ENCODE peak calls at places on chromosomes 2 and 18, in nine cellular contexts. E is AG20443, C is iris pigment epithelial cell, H is LoVo, S is NCI-H82, F is NCI-H1436, W is EL, Z is posterior vena cava, O is M059J. T is an unnamed sample.

GRCh38 chr18:9519431-9519830 is 44.1 kb downstream of the RALBP1 start:
- DNase-seq in C (no peak), H (no peak), S (no peak), E (no peak), W (no peak), O (no peak), F (no peak), Z (no peak), T (no peak)

GRCh38 chr2:238742066-238742465 is 105.8 kb upstream of the TWIST2 start:
- DNase-seq in W (no peak), O (no peak), H (no peak), S (no peak), E (no peak), C (no peak), F (no peak), Z (no peak), T (no peak)

GRCh38 chr2:8965573-8965972 is 37.9 kb downstream of the MBOAT2 start:
- DNase-seq in Z (no peak), C (no peak), S (no peak), O (no peak), F (no peak), E (no peak), H (no peak), W (no peak), T (no peak)

GRCh38 chr2:200340527-200341224 is 34.2 kb downstream of the SPATS2L start:
- DNase-seq in S (no peak), Z (no peak), F (no peak), H (no peak), W (no peak), E (no peak), O (no peak), C (peak), T (no peak)

GRCh38 chr18:32139835-32140283 is 48.2 kb downstream of the RNF138 start:
- DNase-seq in W (no peak), Z (no peak), F (no peak), S (no peak), C (no peak), H (no peak), E (no peak), O (no peak), T (no peak)

GRCh38 chr2:130376433-130377293 is 20.8 kb downstream of the PTPN18 start:
- DNase-seq in F (no peak), W (no peak), H (no peak), C (no peak), Z (peak), O (no peak), S (no peak), E (no peak), T (no peak)

GRCh38 chr2:229445013-229445412 is 173.9 kb upstream of the PID1 start:
- DNase-seq in S (no peak), W (peak), F (no peak), O (peak), Z (peak), E (peak), C (peak), H (no peak), T (no peak)

GRCh38 chr2:175030380-175031271 is 25.4 kb upstream of the CHN1 start:
- DNase-seq in C (peak), F (peak), S (peak), O (peak), W (peak), H (peak), E (peak), Z (no peak), T (peak)

GRCh38 chr2:53452957-53453748 is 314.5 kb upstream of the CHAC2 start:
- DNase-seq in O (peak), C (no peak), S (no peak), F (no peak), E (no peak), H (no peak), W (no peak), Z (no peak), T (no peak)

GRCh38 chr2:38017836-38018235 is 58.1 kb downstream of the CYP1B1 start:
- DNase-seq in S (no peak), O (no peak), F (no peak), E (no peak), C (no peak), W (no peak), Z (no peak), H (no peak), T (no peak)

GRCh38 chr2:11417946-11418585 is 47.9 kb downstream of the E2F6 start:
- DNase-seq in H (peak), W (no peak), E (no peak), F (no peak), C (no peak), O (no peak), Z (no peak), S (peak), T (peak)

GRCh38 chr18:62611395-62612241 is 88.8 kb downstream of the ZCCHC2 start:
- DNase-seq in E (no peak), F (no peak), W (no peak), S (no peak), H (no peak), O (no peak), Z (no peak), C (no peak), T (no peak)

GRCh38 chr18:79394438-79395307 is 1.1 kb upstream of the NFATC1 start:
- DNase-seq in H (peak), W (peak), F (peak), E (peak), Z (peak), S (no peak), O (peak), C (peak), T (no peak)

GRCh38 chr2:155525194-155525593 is 807.3 kb downstream of the NR4A2 start:
- DNase-seq in S (no peak), E (no peak), W (no peak), H (no peak), C (no peak), F (no peak), O (no peak), Z (no peak), T (no peak)

GRCh38 chr2:233473878-233474277 is 92.7 kb downstream of the USP40 start:
- DNase-seq in Z (peak), C (no peak), W (no peak), O (no peak), E (no peak), H (no peak), S (no peak), F (no peak), T (no peak)

GRCh38 chr2:191665286-191665685 is 12.7 kb upstream of the NABP1 start:
- DNase-seq in E (peak), O (peak), F (no peak), H (no peak), S (no peak), Z (no peak), C (peak), W (peak), T (no peak)

GRCh38 chr18:73756256-73757091 is 391.2 kb downstream of the FBXO15 start:
- DNase-seq in F (no peak), W (no peak), O (no peak), Z (no peak), S (no peak), E (no peak), H (no peak), C (no peak), T (no peak)

GRCh38 chr18:29003194-29003593 is 826.3 kb upstream of the CDH2 start:
- DNase-seq in Z (no peak), H (no peak), O (no peak), W (no peak), F (peak), S (no peak), C (no peak), E (no peak), T (no peak)

GRCh38 chr2:120576509-120577474 is 158.9 kb upstream of the GLI2 start:
- DNase-seq in S (no peak), C (no peak), H (no peak), O (peak), Z (no peak), W (peak), E (peak), F (no peak), T (no peak)

GRCh38 chr2:226198956-226199355 is 600.7 kb downstream of the IRS1 start:
- DNase-seq in Z (no peak), W (peak), S (no peak), H (no peak), C (no peak), E (no peak), F (no peak), O (peak), T (no peak)

GRCh38 chr2:25314514-25315315 is 27.0 kb downstream of the DNMT3A start:
- DNase-seq in W (no peak), F (peak), O (no peak), S (peak), C (no peak), E (no peak), H (no peak), Z (peak), T (no peak)

GRCh38 chr18:68779169-68779568 is 18.7 kb upstream of the CCDC102B start:
- DNase-seq in F (no peak), W (peak), S (no peak), Z (no peak), C (peak), O (peak), H (no peak), E (no peak), T (no peak)

GRCh38 chr2:16546128-16546754 is 119.4 kb downstream of the CYRIA start:
- DNase-seq in E (no peak), F (no peak), Z (no peak), C (peak), O (peak), H (peak), S (peak), W (no peak), T (peak)

GRCh38 chr2:165905269-165905668 is 48.3 kb downstream of the TTC21B start:
- DNase-seq in E (no peak), O (no peak), S (no peak), F (no peak), H (no peak), W (no peak), Z (no peak), C (no peak), T (no peak)

GRCh38 chr2:105092797-105093196 is 54.9 kb downstream of the MRPS9 start:
- DNase-seq in Z (no peak), C (no peak), F (no peak), H (no peak), O (no peak), S (no peak), W (no peak), E (no peak), T (no peak)

GRCh38 chr2:29219374-29219773 is 104.2 kb downstream of the CLIP4 start:
- DNase-seq in Z (peak), H (no peak), C (no peak), O (no peak), W (no peak), E (no peak), S (no peak), F (no peak), T (no peak)

GRCh38 chr2:73072416-73072815 is 904 bp upstream of the SFXN5 start:
- DNase-seq in H (no peak), E (no peak), O (no peak), Z (no peak), C (no peak), S (peak), W (no peak), F (no peak), T (no peak)

GRCh38 chr18:22391571-22392359 is 25.9 kb downstream of the CTAGE1 start:
- DNase-seq in C (peak), W (peak), E (peak), F (no peak), S (peak), O (peak), H (peak), Z (no peak), T (peak)

GRCh38 chr18:40832362-40832761 is 1122.7 kb upstream of the PIK3C3 start:
- DNase-seq in W (no peak), O (peak), Z (no peak), F (no peak), S (no peak), C (peak), E (no peak), H (no peak), T (no peak)

GRCh38 chr2:109150559-109150958 is 21.6 kb downstream of the SH3RF3 start:
- DNase-seq in W (no peak), O (no peak), C (no peak), H (no peak), E (no peak), Z (no peak), S (no peak), F (no peak), T (no peak)

GRCh38 chr2:125281242-125281641 is 1256.2 kb downstream of the CNTNAP5 start:
- DNase-seq in C (no peak), F (no peak), E (no peak), S (no peak), Z (no peak), W (no peak), O (no peak), H (no peak), T (no peak)

GRCh38 chr2:170113168-170113567 is 64.8 kb upstream of the MYO3B start:
- DNase-seq in C (no peak), W (no peak), Z (no peak), H (no peak), F (no peak), O (no peak), S (no peak), E (no peak), T (peak)